ENCODE peak calls at places on chromosome 21, in eight cellular contexts. Z is fibroblast of pulmonary artery; K is globus pallidus; F is left lung; A is astrocyte of the spinal cord; U is cardiac muscle cell; Y is NCI-H146; W is stimulated activated CD4-positive, alpha-beta T cell treated with anti-CD3 and anti-CD28 coated beads, Interleukin-1b, Interleukin-23, amount 100 ng/mL, for 4 hours. C is an unnamed sample.

GRCh38 chr21:42533963-42534355 is 20.3 kb downstream of the SLC37A1 start:
- DNase-seq in Y (no peak), F (no peak), U (no peak), K (no peak), W (no peak), A (no peak), Z (no peak), C (no peak)

GRCh38 chr21:45855248-45855801 is 126.2 kb upstream of the COL6A1 start:
- DNase-seq in U (no peak), W (no peak), A (no peak), Z (no peak), Y (no peak), K (no peak), F (no peak), C (no peak)

GRCh38 chr21:15741510-15741909 is 11.7 kb downstream of the USP25 start:
- DNase-seq in W (no peak), U (peak), A (peak), F (no peak), K (no peak), Z (peak), Y (no peak), C (peak)

GRCh38 chr21:30714946-30715345 is 3.6 kb downstream of the KRTAP21-3 start:
- DNase-seq in K (no peak), U (no peak), A (no peak), Z (no peak), F (no peak), W (no peak), Y (no peak), C (no peak)

GRCh38 chr21:42423197-42423675 is 19.5 kb downstream of the UBASH3A start:
- DNase-seq in U (no peak), Z (no peak), F (no peak), W (no peak), Y (no peak), A (no peak), K (no peak), C (no peak)

GRCh38 chr21:26140185-26140584 is 30.4 kb downstream of the APP start:
- DNase-seq in A (peak), W (no peak), Y (peak), K (peak), F (peak), U (peak), Z (peak), C (peak)

GRCh38 chr21:15445327-15445726 is 284.5 kb upstream of the USP25 start:
- DNase-seq in U (no peak), A (no peak), F (no peak), W (no peak), K (peak), Z (no peak), Y (no peak), C (no peak)

GRCh38 chr21:39066829-39067785 is 116.1 kb downstream of the PSMG1 start:
- DNase-seq in A (no peak), Y (no peak), Z (no peak), F (no peak), W (no peak), K (no peak), U (peak), C (peak)

GRCh38 chr21:31760931-31761330 is 29.0 kb upstream of the SCAF4 start:
- DNase-seq in U (no peak), K (no peak), W (no peak), Z (no peak), F (no peak), A (no peak), Y (no peak), C (no peak)

C was measured in choroid plexus epithelial cell.